ENCODE peak calls at places on chromosome 12, in six cellular contexts. X is C1 segment of cervical spinal cord, C is AML-193, J is fibroblast of the conjunctiva, H is left cardiac atrium, R is HEK293T. L is an unnamed sample.

GRCh38 chr12:60997979-60998378 is 1262.2 kb upstream of the USP15 start:
- DNase-seq in C (no peak), R (no peak), H (no peak), X (no peak), J (no peak), L (no peak)

GRCh38 chr12:63790608-63790945 is 10.9 kb downstream of the RXYLT1 start:
- DNase-seq in C (no peak), R (no peak), J (no peak), H (no peak), X (no peak), L (no peak)

GRCh38 chr12:53695148-53696138 is 19.6 kb upstream of the ATP5MC2 start:
- DNase-seq in R (peak), C (no peak), H (peak), X (no peak), J (no peak), L (no peak)

GRCh38 chr12:51818567-51819300 is 29.8 kb downstream of the FIGNL2 start:
- DNase-seq in C (no peak), H (no peak), J (peak), R (no peak), X (no peak), L (no peak)

GRCh38 chr12:132355742-132356681 is 26.6 kb upstream of the GALNT9 start:
- DNase-seq in R (no peak), C (no peak), X (no peak), H (peak), J (no peak), L (peak)

GRCh38 chr12:94062796-94063635 is 85.4 kb upstream of the PLXNC1 start:
- DNase-seq in J (no peak), C (no peak), X (no peak), H (no peak), R (no peak), L (no peak)

GRCh38 chr12:49068879-49069506 is 786 bp downstream of the RHEBL1 start:
- DNase-seq in R (no peak), C (no peak), X (no peak), H (no peak), J (no peak), L (no peak)

GRCh38 chr12:111840831-111841230 is 1.2 kb upstream of the MAPKAPK5 start:
- DNase-seq in H (no peak), X (no peak), C (no peak), R (no peak), J (no peak), L (no peak)

GRCh38 chr12:123655420-123655819 is 15.5 kb upstream of the TCTN2 start:
- DNase-seq in H (peak), C (no peak), J (no peak), R (no peak), X (no peak), L (no peak)

GRCh38 chr12:114504311-114504710 is 98.4 kb upstream of the TBX5 start:
- DNase-seq in R (no peak), C (no peak), X (no peak), J (no peak), H (no peak), L (no peak)

GRCh38 chr12:32897688-32898573 is 1.4 kb upstream of the PKP2 start:
- DNase-seq in C (no peak), R (no peak), X (no peak), J (no peak), H (no peak), L (no peak)

GRCh38 chr12:6074394-6074793 is 50.1 kb downstream of the VWF start:
- DNase-seq in X (no peak), J (no peak), R (no peak), H (no peak), C (no peak), L (peak)

GRCh38 chr12:2963154-2963759 is 4.1 kb downstream of the TEAD4 start:
- DNase-seq in R (no peak), C (no peak), J (no peak), H (peak), X (no peak), L (no peak)

GRCh38 chr12:26798669-26799068 is 34.3 kb downstream of the ITPR2 start:
- DNase-seq in C (no peak), R (no peak), J (no peak), X (no peak), H (no peak), L (no peak)

GRCh38 chr12:6052206-6052939 is 72.1 kb downstream of the VWF start:
- DNase-seq in R (no peak), X (no peak), C (no peak), H (no peak), J (no peak), L (no peak)

GRCh38 chr12:13124661-13125505 is 21.4 kb upstream of the GSG1 start:
- DNase-seq in R (no peak), J (no peak), H (no peak), X (no peak), C (no peak), L (peak)

GRCh38 chr12:15862840-15863239 is 19.3 kb upstream of the STRAP start:
- DNase-seq in H (no peak), C (no peak), R (no peak), X (no peak), J (no peak), L (no peak)

GRCh38 chr12:26361964-26362363 is 166.6 kb downstream of the SSPN start:
- DNase-seq in J (no peak), X (no peak), H (no peak), C (no peak), R (no peak), L (no peak)

GRCh38 chr12:113482334-113482733 is 10.7 kb upstream of the LHX5 start:
- DNase-seq in X (no peak), J (no peak), R (no peak), C (no peak), H (no peak), L (no peak)

GRCh38 chr12:121799175-121799841 is 4.5 kb upstream of the SETD1B start:
- DNase-seq in C (peak), H (peak), J (no peak), X (no peak), R (peak), L (peak)

GRCh38 chr12:46071769-46072624 is 81.6 kb upstream of the SCAF11 start:
- DNase-seq in R (peak), C (peak), X (no peak), H (peak), J (peak), L (peak)

GRCh38 chr12:122834921-122835692 is at the start of gene HIP1R:
- DNase-seq in R (peak), H (no peak), C (no peak), J (no peak), X (no peak), L (no peak)

GRCh38 chr12:117441751-117442150 is 80.3 kb upstream of the NOS1 start:
- DNase-seq in J (peak), R (no peak), C (no peak), H (peak), X (no peak), L (no peak)

GRCh38 chr12:52007158-52007921 is 594 bp downstream of the TAMALIN start:
- DNase-seq in J (no peak), R (no peak), H (peak), X (no peak), C (no peak), L (no peak)

GRCh38 chr12:8081228-8081920 is 700 bp upstream of the NECAP1 start:
- DNase-seq in J (no peak), C (no peak), R (no peak), H (no peak), X (no peak), L (peak)

GRCh38 chr12:9260931-9261330 is 52.7 kb upstream of the PZP start:
- DNase-seq in J (no peak), X (no peak), H (no peak), C (no peak), R (no peak), L (no peak)

GRCh38 chr12:24020391-24021163 is 71.1 kb upstream of the SOX5 start:
- DNase-seq in H (no peak), R (no peak), C (no peak), J (no peak), X (no peak), L (no peak)

GRCh38 chr12:25992026-25992782 is 33.7 kb downstream of the RASSF8 start:
- DNase-seq in C (no peak), R (no peak), H (no peak), J (no peak), X (no peak), L (no peak)

GRCh38 chr12:30972035-30972434 is 45.5 kb downstream of the TSPAN11 start:
- DNase-seq in J (no peak), H (no peak), R (no peak), C (no peak), X (no peak), L (no peak)

GRCh38 chr12:7645395-7646177 is 20.1 kb downstream of the APOBEC1 start:
- DNase-seq in H (no peak), J (no peak), R (peak), X (no peak), C (peak), L (peak)

GRCh38 chr12:115541891-115542361 is 735.6 kb downstream of the MED13L start:
- DNase-seq in X (no peak), J (no peak), R (no peak), H (no peak), C (no peak), L (no peak)